ENCODE peak calls at places on chromosomes 16 and 17, in eight cellular contexts. B, J, S, F, D, O, I and M are unnamed samples.

GRCh38 chr17:77857613-77858012 is 100.9 kb upstream of the TNRC6C start:
- DNase-seq in O (no peak), B (no peak), D (peak), F (no peak), S (no peak), J (no peak), I (no peak), M (no peak)

GRCh38 chr16:70711211-70711978 is 25.5 kb upstream of the MTSS2 start:
- DNase-seq in J (no peak), B (no peak), D (no peak), S (no peak), I (no peak), O (no peak), F (no peak), M (no peak)

GRCh38 chr16:27445502-27446175 is 43.7 kb downstream of the IL21R start:
- DNase-seq in F (no peak), D (no peak), O (no peak), S (no peak), I (no peak), J (no peak), B (no peak), M (no peak)

GRCh38 chr17:37276475-37276874 is 99.3 kb upstream of the C17orf78 start:
- DNase-seq in S (no peak), D (no peak), J (no peak), B (no peak), F (peak), I (no peak), O (no peak), M (no peak)

GRCh38 chr16:71629617-71630016 is 3.6 kb downstream of the MARVELD3 start:
- DNase-seq in J (no peak), D (no peak), F (no peak), B (no peak), O (no peak), I (no peak), S (no peak), M (no peak)

GRCh38 chr16:54286330-54287017 is at the start of gene IRX3:
- DNase-seq in B (peak), I (peak), F (peak), O (peak), S (peak), D (peak), J (peak), M (no peak)

GRCh38 chr16:30381351-30382041 is 865 bp downstream of the SEPTIN1 start:
- DNase-seq in D (no peak), I (peak), S (no peak), J (no peak), O (no peak), F (no peak), B (no peak), M (no peak)

GRCh38 chr17:10275418-10275817 is 77.0 kb upstream of the GAS7 start:
- DNase-seq in J (no peak), I (no peak), O (no peak), B (no peak), F (no peak), D (no peak), S (no peak), M (no peak)

GRCh38 chr17:48613862-48614694 is 1.0 kb downstream of the HOXB8 start:
- DNase-seq in S (no peak), O (no peak), I (peak), J (no peak), D (no peak), F (no peak), B (no peak), M (no peak)

GRCh38 chr17:62187681-62188080 is 122.6 kb upstream of the MED13 start:
- DNase-seq in J (no peak), O (no peak), F (peak), D (peak), B (no peak), S (no peak), I (no peak), M (no peak)

GRCh38 chr17:76264425-76264754 is 758 bp upstream of the UBALD2 start:
- DNase-seq in S (no peak), I (no peak), J (no peak), D (no peak), O (no peak), B (no peak), F (no peak), M (no peak)

GRCh38 chr17:5509482-5509881 is 23.1 kb downstream of the MIS12 start:
- DNase-seq in J (no peak), F (no peak), B (no peak), S (no peak), I (no peak), O (no peak), D (no peak), M (no peak)

GRCh38 chr17:44931376-44931775 is 16.1 kb upstream of the GFAP start:
- DNase-seq in I (no peak), O (no peak), B (no peak), S (no peak), F (no peak), D (no peak), J (no peak), M (no peak)

DNA sequence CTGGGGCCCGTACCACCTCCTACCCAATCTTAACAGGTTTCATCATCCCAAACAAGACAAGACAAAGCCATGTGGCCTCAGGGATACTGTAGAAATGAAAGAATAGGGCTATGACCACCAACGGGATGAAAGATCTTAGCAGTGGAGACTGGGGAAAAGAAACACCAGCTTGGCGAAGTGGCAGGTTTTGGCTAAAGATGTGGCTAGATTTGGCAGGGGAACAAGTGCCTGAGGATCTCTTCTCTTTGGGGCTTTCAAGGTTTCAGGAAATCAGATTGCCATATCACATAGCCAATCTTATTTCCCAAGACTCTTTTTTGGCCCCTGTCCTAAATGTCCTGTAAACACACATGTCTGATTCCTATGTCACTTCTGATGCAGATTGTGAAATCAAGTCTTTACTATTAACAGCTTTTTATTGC is 6.9 kb downstream of the KRT24 start:
- DNase-seq in I (no peak), B (no peak), D (no peak), F (peak), O (no peak), S (no peak), J (no peak), M (no peak)
- TF ChIP-seq CTCF in I (no peak), B (no peak), D (no peak), F (no peak), O (no peak), S (no peak), J (no peak), M (no peak)

GRCh38 chr16:8905795-8906591 is 23.8 kb downstream of the LITAFD start:
- DNase-seq in J (no peak), S (no peak), O (no peak), F (no peak), I (no peak), B (no peak), D (no peak), M (no peak)
- TF ChIP-seq CTCF in J (no peak), S (no peak), O (no peak), F (peak), I (peak), B (peak), D (peak), M (peak)

GRCh38 chr17:74354123-74354522 is 7.5 kb downstream of the BTBD17 start:
- DNase-seq in I (peak), S (peak), J (peak), F (peak), O (no peak), B (peak), D (peak), M (peak)
- TF ChIP-seq CTCF in I (peak), S (peak), J (peak), F (peak), O (no peak), B (peak), D (peak), M (peak)

GRCh38 chr16:86520317-86521210 is 10.2 kb downstream of the FOXF1 start:
- DNase-seq in J (no peak), S (no peak), O (no peak), B (no peak), I (no peak), D (no peak), F (no peak), M (no peak)

GRCh38 chr16:86523166-86523740 is 12.9 kb downstream of the FOXF1 start:
- DNase-seq in S (no peak), O (no peak), J (no peak), D (no peak), F (no peak), I (no peak), B (no peak), M (no peak)

GRCh38 chr16:86522639-86523038 is 12.3 kb downstream of the FOXF1 start:
- DNase-seq in J (no peak), B (no peak), I (no peak), F (no peak), S (no peak), D (no peak), O (no peak), M (no peak)

GRCh38 chr16:86519649-86520316 is 9.5 kb downstream of the FOXF1 start:
- DNase-seq in F (peak), S (peak), D (peak), O (no peak), J (peak), B (peak), I (peak), M (peak)

DNA sequence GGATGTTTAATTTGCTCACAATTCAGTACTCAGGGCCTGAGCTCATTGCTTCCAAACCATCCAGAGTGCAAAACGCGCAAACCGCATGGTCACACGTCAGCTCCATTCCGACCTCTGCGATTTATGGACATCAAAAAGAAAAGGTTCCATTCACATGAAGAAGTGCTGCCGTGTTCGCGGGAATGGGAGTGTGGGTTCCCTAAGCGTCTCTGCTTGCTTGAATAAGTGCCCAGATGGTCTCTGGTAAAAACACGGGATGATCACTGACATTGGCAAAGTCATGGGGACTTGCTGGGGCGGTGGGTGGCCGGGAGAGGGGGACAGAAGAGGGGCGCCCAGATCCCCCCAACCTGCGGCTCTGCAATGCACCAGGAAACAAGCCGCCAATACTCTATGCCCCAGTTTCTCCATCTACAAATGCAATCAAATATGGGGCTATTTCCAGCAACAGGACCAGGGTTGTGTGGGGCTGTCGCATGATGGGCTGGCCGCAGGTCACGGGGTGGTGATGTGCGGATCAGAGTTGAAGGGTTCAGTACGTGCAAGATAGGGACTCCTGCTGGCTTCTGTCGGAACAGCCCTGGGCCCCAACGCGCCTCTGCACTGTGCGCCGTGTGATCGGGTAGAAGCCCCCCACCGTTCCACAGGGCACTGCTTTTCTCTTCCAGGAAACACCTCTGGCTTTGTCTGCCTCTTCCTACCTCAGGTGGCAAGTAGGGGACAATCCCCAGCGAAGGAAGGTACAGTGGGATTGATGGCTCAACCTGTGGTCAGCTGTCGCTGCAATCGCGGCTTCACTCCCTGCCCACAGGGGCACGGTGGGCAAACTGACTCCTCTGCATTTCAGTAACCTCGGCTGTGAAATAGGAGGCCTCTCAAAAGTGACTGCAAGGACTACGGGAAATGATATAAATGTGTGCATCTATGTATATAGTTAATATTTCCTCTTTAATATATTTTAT is 11.2 kb downstream of the FOXF1 start:
- DNase-seq in I (no peak), S (no peak), D (no peak), F (no peak), J (no peak), B (no peak), O (no peak), M (no peak)
- TF ChIP-seq CTCF in I (peak), S (no peak), D (no peak), F (no peak), J (no peak), B (no peak), O (no peak), M (no peak)